ENCODE peak calls at places on chromosomes 13 and 19, in five cellular contexts. K is heart right ventricle, B is HAP-1, H is AG09309, G is EL. S is an unnamed sample.

GRCh38 chr19:15303105-15303780 is 29.1 kb downstream of the BRD4 start:
- DNase-seq in K (no peak), B (no peak), H (no peak), G (peak; percentile 47), S (no peak)

GRCh38 chr13:55155046-55155445 is 1985.7 kb upstream of the PRR20A start:
- DNase-seq in K (no peak), B (no peak), H (no peak), G (no peak), S (peak; percentile 2)

GRCh38 chr19:55638864-55639359 is 1.9 kb upstream of the ZNF580 start:
- DNase-seq in K (peak; percentile 29), B (peak; percentile 85), H (no peak), G (peak; percentile 39), S (peak; percentile 46)

GRCh38 chr13:98443800-98444325 is 133.0 kb downstream of the STK24 start:
- DNase-seq in K (no peak), B (no peak), H (no peak), G (no peak), S (no peak)

GRCh38 chr19:46571495-46571894 is 29.6 kb upstream of the CALM3 start:
- DNase-seq in K (no peak), B (peak; percentile 70), H (no peak), G (no peak), S (peak; percentile 55)

GRCh38 chr19:22945560-22945959 is 57.4 kb downstream of the ZNF728 start:
- DNase-seq in K (no peak), B (peak; percentile 10), H (no peak), G (no peak), S (peak; percentile 38)

GRCh38 chr13:28528848-28529247 is 33.9 kb upstream of the FLT1 start:
- DNase-seq in K (no peak), B (no peak), H (no peak), G (peak; percentile 49), S (peak; percentile 33)

GRCh38 chr13:76829572-76830327 is 56.5 kb downstream of the KCTD12 start:
- DNase-seq in K (no peak), B (no peak), H (no peak), G (no peak), S (no peak)

GRCh38 chr13:50414640-50415039 is 399.4 kb downstream of the KCNRG start:
- DNase-seq in K (no peak), B (no peak), H (no peak), G (no peak), S (no peak)

GRCh38 chr13:27789495-27790303 is 2.6 kb upstream of the GSX1 start:
- DNase-seq in K (no peak), B (no peak), H (no peak), G (no peak), S (no peak)

GRCh38 chr19:39202998-39203355 is 1.1 kb downstream of the SYCN start:
- DNase-seq in K (no peak), B (no peak), H (no peak), G (no peak), S (no peak)

GRCh38 chr19:39590265-39590664 is 12.1 kb upstream of the LGALS13 start:
- DNase-seq in K (no peak), B (no peak), H (no peak), G (no peak), S (peak; percentile 11)

GRCh38 chr19:970695-971094 is 13.4 kb upstream of the WDR18 start:
- DNase-seq in K (no peak), B (no peak), H (no peak), G (no peak), S (no peak)

GRCh38 chr19:21109116-21109515 is 27.1 kb downstream of the ZNF714 start:
- DNase-seq in K (no peak), B (no peak), H (no peak), G (peak; percentile 60), S (no peak)

GRCh38 chr13:50685491-50685890 is 158.0 kb downstream of the DLEU7 start:
- DNase-seq in K (peak; percentile 81), B (peak; percentile 73), H (no peak), G (no peak), S (peak; percentile 77)

GRCh38 chr13:72808917-72809500 is 27.1 kb downstream of the PIBF1 start:
- DNase-seq in K (no peak), B (no peak), H (no peak), G (peak; percentile 25), S (peak; percentile 42)

GRCh38 chr19:5189318-5189607 is 151.3 kb downstream of the PTPRS start:
- DNase-seq in K (no peak), B (no peak), H (no peak), G (no peak), S (no peak)

GRCh38 chr19:4816388-4817165 is 14.9 kb downstream of the TICAM1 start:
- DNase-seq in K (no peak), B (no peak), H (no peak), G (no peak), S (no peak)

GRCh38 chr13:93767917-93768422 is 541.4 kb downstream of the GPC6 start:
- DNase-seq in K (no peak), B (no peak), H (no peak), G (no peak), S (no peak)

GRCh38 chr19:14545716-14546082 is 16.3 kb downstream of the TECR start:
- DNase-seq in K (no peak), B (no peak), H (no peak), G (no peak), S (no peak)

GRCh38 chr13:112690242-112690943 is 555 bp downstream of the ATP11A start:
- DNase-seq in K (peak; percentile 60), B (peak; percentile 53), H (no peak), G (peak; percentile 45), S (peak; percentile 36)

GRCh38 chr13:67147257-67148218 is 82.6 kb downstream of the PCDH9 start:
- DNase-seq in K (no peak), B (peak; percentile 53), H (no peak), G (peak; percentile 74), S (peak; percentile 9)

GRCh38 chr13:48731957-48732569 is 78.3 kb downstream of the CYSLTR2 start:
- DNase-seq in K (peak; percentile 46), B (peak; percentile 82), H (no peak), G (peak; percentile 27), S (no peak)

GRCh38 chr19:8253678-8254077 is 44.5 kb downstream of the CERS4 start:
- DNase-seq in K (no peak), B (no peak), H (no peak), G (no peak), S (no peak)

GRCh38 chr13:85930108-85930507 is 130.9 kb upstream of the SLITRK6 start:
- DNase-seq in K (no peak), B (no peak), H (no peak), G (no peak), S (no peak)

GRCh38 chr13:89783221-89783755 is 1564.2 kb upstream of the MIR17HG start:
- DNase-seq in K (no peak), B (no peak), H (no peak), G (no peak), S (no peak)

GRCh38 chr19:12611361-12611699 is 610 bp downstream of the ZNF791 start:
- DNase-seq in K (peak; percentile 61), B (peak; percentile 90), H (peak; percentile 35), G (peak; percentile 80), S (peak; percentile 77)

GRCh38 chr13:48151766-48152165 is 56.9 kb upstream of the MED4 start:
- DNase-seq in K (no peak), B (no peak), H (no peak), G (no peak), S (no peak)